ENCODE peak calls at places on chromosome 13, in seven cellular contexts. One of them, this sample, is unnamed. For H3K9me3, the result is how much of the 10 kb centered on the place peaks cover.

GRCh38 chr13:98184796-98185195 is 7.7 kb upstream of the RNF113B start:
- DNase-seq in heart left ventricle: no peak
- DNase-seq in stomach: no peak
- DNase-seq in tibial nerve: no peak
- DNase-seq in HCT116: no peak
- DNase-seq in right lobe of liver: no peak
- DNase-seq in sigmoid colon: no peak
- DNase-seq in this sample: no peak

GRCh38 chr13:34941835-34942731 is at the start of gene NBEA:
- DNase-seq in heart left ventricle: peak
- DNase-seq in stomach: peak
- DNase-seq in tibial nerve: peak
- DNase-seq in HCT116: peak
- DNase-seq in right lobe of liver: peak
- DNase-seq in sigmoid colon: peak
- DNase-seq in this sample: peak

GRCh38 chr13:20825476-20825875 is 51.7 kb upstream of the EEF1AKMT1 start:
- DNase-seq in heart left ventricle: no peak
- DNase-seq in stomach: no peak
- DNase-seq in tibial nerve: no peak
- DNase-seq in HCT116: no peak
- DNase-seq in right lobe of liver: no peak
- DNase-seq in sigmoid colon: no peak
- DNase-seq in this sample: no peak

GRCh38 chr13:29402168-29402621 is 193.3 kb downstream of the SLC7A1 start:
- DNase-seq in heart left ventricle: no peak
- DNase-seq in stomach: no peak
- DNase-seq in tibial nerve: no peak
- DNase-seq in HCT116: no peak
- DNase-seq in right lobe of liver: no peak
- DNase-seq in sigmoid colon: no peak
- DNase-seq in this sample: no peak

GRCh38 chr13:77724092-77724491 is 26.6 kb downstream of the SLAIN1 start:
- DNase-seq in heart left ventricle: no peak
- DNase-seq in stomach: no peak
- DNase-seq in tibial nerve: no peak
- DNase-seq in HCT116: no peak
- DNase-seq in right lobe of liver: no peak
- DNase-seq in sigmoid colon: no peak
- DNase-seq in this sample: no peak

GRCh38 chr13:93473441-93474270 is 247.0 kb downstream of the GPC6 start:
- DNase-seq in heart left ventricle: no peak
- DNase-seq in stomach: no peak
- DNase-seq in tibial nerve: no peak
- DNase-seq in HCT116: no peak
- DNase-seq in right lobe of liver: no peak
- DNase-seq in sigmoid colon: no peak
- DNase-seq in this sample: no peak

GRCh38 chr13:33230178-33230881 is 55.2 kb downstream of the STARD13 start:
- DNase-seq in heart left ventricle: no peak
- DNase-seq in stomach: no peak
- DNase-seq in tibial nerve: no peak
- DNase-seq in HCT116: no peak
- DNase-seq in right lobe of liver: no peak
- DNase-seq in sigmoid colon: no peak
- DNase-seq in this sample: no peak

GRCh38 chr13:110361365-110361911 is 54.4 kb downstream of the COL4A2 start:
- DNase-seq in heart left ventricle: peak
- DNase-seq in stomach: no peak
- DNase-seq in tibial nerve: peak
- DNase-seq in HCT116: no peak
- DNase-seq in right lobe of liver: no peak
- DNase-seq in sigmoid colon: peak
- DNase-seq in this sample: peak

GRCh38 chr13:39602277-39602613 is 748 bp downstream of the LHFPL6 start:
- DNase-seq in heart left ventricle: no peak
- DNase-seq in stomach: no peak
- DNase-seq in tibial nerve: no peak
- DNase-seq in HCT116: no peak
- DNase-seq in right lobe of liver: no peak
- DNase-seq in sigmoid colon: no peak
- DNase-seq in this sample: no peak

GRCh38 chr13:75554981-75555380 is 5.4 kb downstream of the UCHL3 start:
- DNase-seq in heart left ventricle: no peak
- DNase-seq in stomach: no peak
- DNase-seq in tibial nerve: no peak
- DNase-seq in HCT116: no peak
- DNase-seq in right lobe of liver: no peak
- DNase-seq in sigmoid colon: no peak
- DNase-seq in this sample: no peak

GRCh38 chr13:111973186-111974064 is 93.5 kb upstream of the SOX1 start:
- DNase-seq in heart left ventricle: no peak
- DNase-seq in stomach: no peak
- DNase-seq in tibial nerve: no peak
- DNase-seq in HCT116: no peak
- DNase-seq in right lobe of liver: no peak
- DNase-seq in sigmoid colon: no peak
- DNase-seq in this sample: no peak

GRCh38 chr13:51286135-51287002 is 53.1 kb upstream of the SERPINE3 start:
- DNase-seq in heart left ventricle: peak
- DNase-seq in stomach: peak
- DNase-seq in tibial nerve: peak
- DNase-seq in HCT116: peak
- DNase-seq in right lobe of liver: peak
- DNase-seq in sigmoid colon: peak
- DNase-seq in this sample: peak

GRCh38 chr13:76762731-76763130 is 123.5 kb downstream of the KCTD12 start:
- DNase-seq in heart left ventricle: no peak
- DNase-seq in stomach: no peak
- DNase-seq in tibial nerve: no peak
- DNase-seq in HCT116: no peak
- DNase-seq in right lobe of liver: no peak
- DNase-seq in sigmoid colon: no peak
- DNase-seq in this sample: no peak

GRCh38 chr13:28723806-28724205 is 5.0 kb upstream of the SLC46A3 start:
- DNase-seq in heart left ventricle: peak
- DNase-seq in stomach: no peak
- DNase-seq in tibial nerve: no peak
- DNase-seq in HCT116: no peak
- DNase-seq in right lobe of liver: no peak
- DNase-seq in sigmoid colon: no peak
- DNase-seq in this sample: no peak

GRCh38 chr13:67231481-67231940 is 1.4 kb upstream of the PCDH9 start:
- DNase-seq in heart left ventricle: no peak
- DNase-seq in stomach: no peak
- DNase-seq in tibial nerve: no peak
- DNase-seq in HCT116: no peak
- DNase-seq in right lobe of liver: no peak
- DNase-seq in sigmoid colon: no peak
- DNase-seq in this sample: no peak

GRCh38 chr13:74132768-74133656 is 1.2 kb downstream of the KLF12 start:
- DNase-seq in heart left ventricle: no peak
- DNase-seq in stomach: peak
- DNase-seq in tibial nerve: no peak
- DNase-seq in HCT116: no peak
- DNase-seq in right lobe of liver: peak
- DNase-seq in sigmoid colon: peak
- DNase-seq in this sample: peak

GRCh38 chr13:112441226-112441625 is 65.1 kb downstream of the SPACA7 start:
- DNase-seq in heart left ventricle: no peak
- DNase-seq in stomach: no peak
- DNase-seq in tibial nerve: no peak
- DNase-seq in HCT116: no peak
- DNase-seq in right lobe of liver: no peak
- DNase-seq in sigmoid colon: peak
- DNase-seq in this sample: no peak

GRCh38 chr13:37889102-37889501 is 19.5 kb upstream of the TRPC4 start:
- DNase-seq in heart left ventricle: no peak
- DNase-seq in stomach: no peak
- DNase-seq in tibial nerve: no peak
- DNase-seq in HCT116: no peak
- DNase-seq in right lobe of liver: no peak
- DNase-seq in sigmoid colon: no peak
- DNase-seq in this sample: no peak

GRCh38 chr13:22428188-22428828 is 752.5 kb upstream of the SGCG start:
- DNase-seq in heart left ventricle: no peak
- DNase-seq in stomach: no peak
- DNase-seq in tibial nerve: no peak
- DNase-seq in HCT116: no peak
- DNase-seq in right lobe of liver: no peak
- DNase-seq in sigmoid colon: no peak
- DNase-seq in this sample: no peak

GRCh38 chr13:100440756-100441421 is 147.7 kb downstream of the GGACT start:
- DNase-seq in heart left ventricle: no peak
- DNase-seq in stomach: no peak
- DNase-seq in tibial nerve: no peak
- DNase-seq in HCT116: no peak
- DNase-seq in right lobe of liver: no peak
- DNase-seq in sigmoid colon: no peak
- DNase-seq in this sample: no peak

GRCh38 chr13:100439247-100439955 is 149.2 kb downstream of the GGACT start:
- DNase-seq in heart left ventricle: no peak
- DNase-seq in stomach: no peak
- DNase-seq in tibial nerve: no peak
- DNase-seq in HCT116: no peak
- DNase-seq in right lobe of liver: no peak
- DNase-seq in sigmoid colon: no peak
- DNase-seq in this sample: no peak

GRCh38 chr13:100443998-100444328 is 144.6 kb downstream of the GGACT start:
- DNase-seq in heart left ventricle: no peak
- DNase-seq in stomach: no peak
- DNase-seq in tibial nerve: no peak
- DNase-seq in HCT116: no peak
- DNase-seq in right lobe of liver: no peak
- DNase-seq in sigmoid colon: no peak
- DNase-seq in this sample: no peak

GRCh38 chr13:100443278-100443997 is 145.2 kb downstream of the GGACT start:
- DNase-seq in heart left ventricle: no peak
- DNase-seq in stomach: no peak
- DNase-seq in tibial nerve: no peak
- DNase-seq in HCT116: no peak
- DNase-seq in right lobe of liver: no peak
- DNase-seq in sigmoid colon: no peak
- DNase-seq in this sample: no peak

DNA sequence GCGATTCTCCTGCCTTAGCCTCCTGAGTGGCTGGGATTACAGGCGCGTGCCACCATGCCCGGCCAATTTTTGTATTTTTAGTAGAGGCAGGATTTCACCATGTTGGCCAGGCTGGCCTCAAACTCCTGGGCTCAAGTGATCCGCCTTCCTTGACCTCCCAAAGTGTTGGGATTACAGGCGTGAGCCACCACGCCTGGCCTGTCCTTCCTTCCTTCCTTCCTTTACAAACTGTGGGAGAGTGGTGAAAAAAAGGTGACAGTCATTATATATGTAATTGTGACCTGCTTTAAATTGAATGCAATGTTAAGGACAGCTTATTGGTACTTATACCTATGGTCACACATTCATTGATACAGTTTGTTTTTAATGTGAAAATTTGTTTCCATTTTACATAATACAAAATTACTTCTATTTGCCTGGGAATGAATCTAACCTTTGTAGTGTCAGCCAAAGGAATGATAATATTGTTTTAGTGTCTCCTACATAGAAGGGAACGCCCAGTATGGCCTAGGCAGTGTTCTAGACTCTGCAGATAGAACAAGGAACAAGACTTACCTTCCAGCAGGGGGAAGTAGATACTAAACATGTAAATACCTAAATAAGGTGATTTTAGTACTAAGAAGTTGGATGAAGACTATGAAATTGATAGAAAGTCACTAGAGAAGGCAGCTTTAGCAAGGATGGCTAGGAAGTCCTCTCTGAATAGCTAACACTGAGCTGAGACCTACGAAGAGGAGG is 146.3 kb downstream of the GGACT start:
- DNase-seq in heart left ventricle: no peak
- DNase-seq in stomach: no peak
- DNase-seq in tibial nerve: no peak
- DNase-seq in HCT116: no peak
- DNase-seq in right lobe of liver: no peak
- DNase-seq in sigmoid colon: no peak
- DNase-seq in this sample: no peak
- TF ChIP-seq CTCF in heart left ventricle: no peak
- TF ChIP-seq CTCF in stomach: no peak
- TF ChIP-seq CTCF in tibial nerve: no peak
- TF ChIP-seq CTCF in HCT116: peak
- TF ChIP-seq CTCF in right lobe of liver: no peak
- TF ChIP-seq CTCF in sigmoid colon: no peak
- TF ChIP-seq CTCF in this sample: no peak

GRCh38 chr13:32031025-32031814 is at the start of gene FRY:
- DNase-seq in heart left ventricle: peak
- DNase-seq in stomach: peak
- DNase-seq in tibial nerve: peak
- DNase-seq in HCT116: peak
- DNase-seq in right lobe of liver: peak
- DNase-seq in sigmoid colon: peak
- DNase-seq in this sample: peak
- TF ChIP-seq POLR2A in heart left ventricle: peak
- TF ChIP-seq POLR2A in stomach: no peak
- TF ChIP-seq POLR2A in tibial nerve: no peak
- TF ChIP-seq POLR2A in HCT116: no peak
- TF ChIP-seq POLR2A in right lobe of liver: peak
- TF ChIP-seq POLR2A in sigmoid colon: no peak
- TF ChIP-seq POLR2A in this sample: peak

DNA sequence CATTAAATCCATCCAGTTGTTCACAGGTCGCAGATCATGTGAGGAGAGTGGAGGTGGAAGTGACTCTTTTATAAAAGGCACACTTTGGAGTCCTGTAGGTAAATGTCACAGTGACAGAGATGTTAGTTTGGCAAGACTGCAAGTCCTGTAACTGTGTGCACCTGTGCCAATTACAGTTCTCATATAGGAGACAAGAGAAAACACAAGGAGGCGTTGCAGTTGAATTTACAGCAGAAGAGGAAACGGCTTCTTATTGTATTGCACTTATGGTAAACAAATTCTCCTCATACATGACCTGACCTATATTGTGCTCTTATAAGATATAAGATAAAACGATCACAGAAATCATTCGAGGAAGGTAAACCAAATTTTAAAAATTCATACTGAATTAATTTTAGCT is 732.8 kb upstream of the SLC10A2 start:
- DNase-seq in heart left ventricle: no peak
- DNase-seq in stomach: no peak
- DNase-seq in tibial nerve: no peak
- DNase-seq in HCT116: no peak
- DNase-seq in right lobe of liver: no peak
- DNase-seq in sigmoid colon: no peak
- DNase-seq in this sample: no peak
- H3K9me3 ChIP-seq in heart left ventricle: under half
- H3K9me3 ChIP-seq in stomach: under half
- H3K9me3 ChIP-seq in tibial nerve: under half
- H3K9me3 ChIP-seq in HCT116: under half
- H3K9me3 ChIP-seq in right lobe of liver: under half
- H3K9me3 ChIP-seq in sigmoid colon: under half
- H3K9me3 ChIP-seq in this sample: under half

DNA sequence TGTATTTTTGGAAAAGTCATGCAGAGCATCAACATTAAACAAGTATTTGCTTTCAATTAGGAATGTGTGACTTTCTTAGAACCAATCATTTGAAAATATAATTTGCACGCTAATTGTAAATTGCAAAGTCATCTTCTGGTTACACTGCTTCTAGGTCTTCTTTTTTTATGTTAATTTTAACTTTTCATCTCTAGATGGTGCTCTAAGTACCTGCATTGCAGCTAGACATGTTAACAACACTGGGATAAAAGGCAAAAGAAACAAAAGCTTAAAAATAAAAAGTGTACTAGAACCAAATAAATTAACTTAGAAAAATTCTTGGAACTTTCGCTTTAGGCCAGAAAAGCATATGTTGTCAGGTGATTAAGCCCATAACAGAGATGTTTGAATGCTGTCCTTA is 2758.2 kb downstream of the PCDH9 start:
- DNase-seq in heart left ventricle: no peak
- DNase-seq in stomach: no peak
- DNase-seq in tibial nerve: no peak
- DNase-seq in HCT116: peak
- DNase-seq in right lobe of liver: no peak
- DNase-seq in sigmoid colon: no peak
- DNase-seq in this sample: no peak
- TF ChIP-seq CTCF in heart left ventricle: no peak
- TF ChIP-seq CTCF in stomach: no peak
- TF ChIP-seq CTCF in tibial nerve: peak
- TF ChIP-seq CTCF in HCT116: peak
- TF ChIP-seq CTCF in right lobe of liver: peak
- TF ChIP-seq CTCF in sigmoid colon: no peak
- TF ChIP-seq CTCF in this sample: no peak

This sample was measured in body of pancreas.